ENCODE peak calls at places on chromosomes 4 and X, in six cellular contexts. T, Y, H, E, R and P are unnamed samples.

GRCh38 chr4:64250488-64250887 is 158.8 kb downstream of the TECRL start:
- DNase-seq in T (no peak), Y (no peak), H (no peak), E (no peak), R (no peak), P (no peak)

GRCh38 chrX:74924449-74925209 is 623 bp downstream of the NEXMIF start:
- DNase-seq in T (peak; percentile 73), Y (no peak), H (peak; percentile 2), E (peak; percentile 30), R (peak; percentile 4), P (no peak)

GRCh38 chr4:20878806-20879205 is 178.5 kb downstream of the PACRGL start:
- DNase-seq in T (no peak), Y (no peak), H (no peak), E (no peak), R (no peak), P (no peak)

GRCh38 chr4:164068392-164068791 is 573.9 kb downstream of the TMA16 start:
- DNase-seq in T (peak; percentile 51), Y (no peak), H (no peak), E (no peak), R (no peak), P (no peak)

GRCh38 chr4:185683896-185684295 is 128.1 kb downstream of the SORBS2 start:
- DNase-seq in T (no peak), Y (no peak), H (no peak), E (no peak), R (no peak), P (no peak)

GRCh38 chrX:9668537-9668936 is 97.1 kb downstream of the GPR143 start:
- DNase-seq in T (no peak), Y (no peak), H (no peak), E (no peak), R (no peak), P (no peak)

GRCh38 chr4:23819041-23819511 is 70.8 kb downstream of the PPARGC1A start:
- DNase-seq in T (no peak), Y (no peak), H (no peak), E (no peak), R (no peak), P (no peak)

GRCh38 chr4:136687118-136687517 is 845.2 kb downstream of the PCDH18 start:
- DNase-seq in T (no peak), Y (no peak), H (no peak), E (no peak), R (no peak), P (no peak)

GRCh38 chr4:128006592-128006991 is 41.4 kb downstream of the ABHD18 start:
- DNase-seq in T (no peak), Y (no peak), H (peak; percentile 47), E (no peak), R (no peak), P (no peak)

GRCh38 chr4:102836596-102836995 is 9.2 kb upstream of the UBE2D3 start:
- DNase-seq in T (no peak), Y (no peak), H (peak; percentile 46), E (no peak), R (no peak), P (no peak)

GRCh38 chr4:140856692-140857091 is 100.5 kb upstream of the TBC1D9 start:
- DNase-seq in T (no peak), Y (no peak), H (peak; percentile 93), E (no peak), R (no peak), P (no peak)